ENCODE peak calls at places on chromosomes 6 and 20, in nine cellular contexts. G, K, Z, H, Y, E, V, C and N are unnamed samples.

GRCh38 chr6:3518356-3518841 is 61.5 kb upstream of the SLC22A23 start:
- DNase-seq in G (peak), K (peak), Z (peak), H (no peak), Y (no peak), E (peak), V (no peak), C (no peak), N (no peak)

GRCh38 chr6:108526739-108527174 is 34.0 kb upstream of the FOXO3 start:
- DNase-seq in G (peak), K (peak), Z (peak), H (no peak), Y (peak), E (peak), V (peak), C (no peak), N (no peak)

GRCh38 chr6:6686176-6686575 is 97.7 kb downstream of the LY86 start:
- DNase-seq in G (no peak), K (peak), Z (no peak), H (no peak), Y (no peak), E (no peak), V (no peak), C (no peak), N (no peak)

GRCh38 chr20:62551408-62552323 is 75.9 kb upstream of the GATA5 start:
- DNase-seq in G (no peak), K (no peak), Z (no peak), H (peak), Y (peak), E (no peak), V (no peak), C (no peak), N (peak)

GRCh38 chr6:35089935-35090505 is 51.1 kb downstream of the TCP11 start:
- DNase-seq in G (peak), K (no peak), Z (peak), H (no peak), Y (no peak), E (peak), V (no peak), C (no peak), N (no peak)

GRCh38 chr20:17794400-17794799 is 94.6 kb downstream of the BANF2 start:
- DNase-seq in G (no peak), K (no peak), Z (no peak), H (no peak), Y (no peak), E (no peak), V (no peak), C (no peak), N (no peak)

GRCh38 chr6:152981989-152982767 is 663 bp downstream of the FBXO5 start:
- DNase-seq in G (no peak), K (peak), Z (no peak), H (no peak), Y (peak), E (no peak), V (peak), C (no peak), N (no peak)

GRCh38 chr6:33161354-33162320 is 30.6 kb downstream of the COL11A2 start:
- DNase-seq in G (peak), K (peak), Z (peak), H (peak), Y (peak), E (peak), V (peak), C (peak), N (peak)

GRCh38 chr6:151058021-151058733 is 181.6 kb upstream of the AKAP12 start:
- DNase-seq in G (no peak), K (no peak), Z (no peak), H (no peak), Y (peak), E (no peak), V (peak), C (no peak), N (no peak)

GRCh38 chr6:138572200-138572875 is 73.0 kb upstream of the NHSL1 start:
- DNase-seq in G (peak), K (peak), Z (peak), H (peak), Y (peak), E (peak), V (peak), C (no peak), N (no peak)

GRCh38 chr6:100925756-100926155 is 44.6 kb upstream of the ASCC3 start:
- DNase-seq in G (no peak), K (no peak), Z (no peak), H (no peak), Y (no peak), E (no peak), V (no peak), C (no peak), N (no peak)

GRCh38 chr20:58651823-58652605 is 931 bp downstream of the STX16 start:
- DNase-seq in G (peak), K (peak), Z (peak), H (peak), Y (peak), E (peak), V (peak), C (peak), N (peak)

GRCh38 chr20:44580581-44581268 is 1.7 kb upstream of the PKIG start:
- DNase-seq in G (no peak), K (no peak), Z (peak), H (no peak), Y (no peak), E (no peak), V (no peak), C (no peak), N (no peak)

GRCh38 chr20:11387189-11387754 is 530.4 kb upstream of the BTBD3 start:
- DNase-seq in G (peak), K (no peak), Z (peak), H (no peak), Y (no peak), E (peak), V (no peak), C (no peak), N (no peak)

GRCh38 chr20:53513489-53514298 is 79.9 kb downstream of the ZNF217 start:
- DNase-seq in G (no peak), K (peak), Z (no peak), H (no peak), Y (peak), E (no peak), V (no peak), C (no peak), N (no peak)

GRCh38 chr6:168666170-168666569 is 225.2 kb downstream of the SMOC2 start:
- DNase-seq in G (no peak), K (no peak), Z (no peak), H (no peak), Y (no peak), E (no peak), V (no peak), C (no peak), N (no peak)

GRCh38 chr20:6887966-6888365 is 120.5 kb downstream of the BMP2 start:
- DNase-seq in G (no peak), K (no peak), Z (no peak), H (no peak), Y (no peak), E (no peak), V (no peak), C (no peak), N (no peak)

GRCh38 chr6:20868397-20869185 is 334.3 kb downstream of the CDKAL1 start:
- DNase-seq in G (no peak), K (peak), Z (no peak), H (no peak), Y (peak), E (no peak), V (no peak), C (no peak), N (no peak)

GRCh38 chr6:72715119-72715518 is 93.3 kb downstream of the KCNQ5 start:
- DNase-seq in G (no peak), K (no peak), Z (no peak), H (no peak), Y (no peak), E (no peak), V (no peak), C (no peak), N (no peak)

GRCh38 chr6:16851758-16852157 is 90.5 kb upstream of the ATXN1 start:
- DNase-seq in G (peak), K (no peak), Z (no peak), H (no peak), Y (no peak), E (peak), V (no peak), C (no peak), N (no peak)

GRCh38 chr6:135722679-135723078 is 128.8 kb upstream of the PDE7B start:
- DNase-seq in G (peak), K (no peak), Z (peak), H (no peak), Y (no peak), E (peak), V (no peak), C (no peak), N (no peak)

GRCh38 chr6:73062837-73063236 is 162.5 kb downstream of the KHDC1L start:
- DNase-seq in G (no peak), K (no peak), Z (peak), H (no peak), Y (no peak), E (no peak), V (no peak), C (no peak), N (no peak)

GRCh38 chr6:63305278-63305677 is 14.5 kb downstream of the LGSN start:
- DNase-seq in G (peak), K (no peak), Z (no peak), H (no peak), Y (no peak), E (peak), V (no peak), C (no peak), N (no peak)

GRCh38 chr6:137116807-137117206 is 56.6 kb downstream of the IL22RA2 start:
- DNase-seq in G (no peak), K (no peak), Z (no peak), H (no peak), Y (no peak), E (no peak), V (no peak), C (no peak), N (no peak)

GRCh38 chr6:8481727-8482126 is 46.4 kb upstream of the SLC35B3 start:
- DNase-seq in G (peak), K (no peak), Z (no peak), H (no peak), Y (peak), E (no peak), V (no peak), C (no peak), N (no peak)

GRCh38 chr6:138107752-138108592 is 753 bp upstream of the PERP start:
- DNase-seq in G (no peak), K (peak), Z (no peak), H (peak), Y (peak), E (no peak), V (peak), C (no peak), N (no peak)

GRCh38 chr6:8983202-8983688 is 547.9 kb upstream of the SLC35B3 start:
- DNase-seq in G (peak), K (peak), Z (peak), H (peak), Y (peak), E (peak), V (peak), C (peak), N (peak)

GRCh38 chr6:159521962-159522361 is 171.1 kb downstream of the SOD2 start:
- DNase-seq in G (no peak), K (no peak), Z (no peak), H (no peak), Y (no peak), E (no peak), V (no peak), C (no peak), N (no peak)

GRCh38 chr6:41497994-41498393 is 48.2 kb upstream of the FOXP4 start:
- DNase-seq in G (peak), K (no peak), Z (no peak), H (no peak), Y (no peak), E (peak), V (no peak), C (no peak), N (no peak)

GRCh38 chr20:33777831-33778230 is 33.3 kb upstream of the CHMP4B start:
- DNase-seq in G (no peak), K (no peak), Z (no peak), H (no peak), Y (no peak), E (no peak), V (no peak), C (no peak), N (no peak)

GRCh38 chr6:74677463-74677862 is 528.4 kb downstream of the COL12A1 start:
- DNase-seq in G (no peak), K (no peak), Z (no peak), H (no peak), Y (no peak), E (no peak), V (no peak), C (no peak), N (no peak)

GRCh38 chr6:82205793-82206425 is 41.6 kb downstream of the IBTK start:
- DNase-seq in G (peak), K (peak), Z (no peak), H (no peak), Y (peak), E (peak), V (no peak), C (no peak), N (no peak)

GRCh38 chr20:32387262-32387661 is 29.1 kb downstream of the ASXL1 start:
- DNase-seq in G (peak), K (no peak), Z (no peak), H (no peak), Y (no peak), E (peak), V (no peak), C (peak), N (no peak)

GRCh38 chr6:166952122-166952521 is 4.2 kb downstream of the RNASET2 start:
- DNase-seq in G (no peak), K (no peak), Z (no peak), H (no peak), Y (no peak), E (no peak), V (no peak), C (no peak), N (no peak)

GRCh38 chr20:55830124-55830828 is 175.0 kb downstream of the CBLN4 start:
- DNase-seq in G (no peak), K (no peak), Z (no peak), H (no peak), Y (no peak), E (no peak), V (no peak), C (no peak), N (no peak)

GRCh38 chr6:70884074-70884983 is 72.5 kb downstream of the B3GAT2 start:
- DNase-seq in G (peak), K (peak), Z (peak), H (peak), Y (peak), E (peak), V (peak), C (peak), N (no peak)